ENCODE peak calls at places on chromosomes 4 and X, in five cellular contexts. V is activated naive CD4-positive, alpha-beta T cell; I is omental fat pad; Z is cardiac muscle cell; B is effector memory CD8-positive, alpha-beta T cell. T is an unnamed sample.

GRCh38 chrX:134144231-134144630 is 92.8 kb upstream of the CCDC160 start:
- DNase-seq in V (no peak), B (no peak), I (no peak), Z (peak), T (no peak)

GRCh38 chr4:122932763-122933162 is 10.4 kb upstream of the NUDT6 start:
- DNase-seq in Z (no peak), B (no peak), I (no peak), V (no peak), T (no peak)

GRCh38 chrX:1112321-1112720 is 100.1 kb downstream of the CRLF2 start:
- DNase-seq in B (no peak), I (no peak), V (no peak), Z (no peak), T (no peak)

GRCh38 chr4:3873446-3874415 is 107.5 kb downstream of the ADRA2C start:
- DNase-seq in V (no peak), I (no peak), Z (peak), B (no peak), T (no peak)

GRCh38 chr4:85762204-85762884 is 287.4 kb downstream of the ARHGAP24 start:
- DNase-seq in I (no peak), V (no peak), B (no peak), Z (no peak), T (no peak)

GRCh38 chr4:39021631-39022030 is 10.6 kb downstream of the TMEM156 start:
- DNase-seq in V (no peak), I (no peak), B (no peak), Z (no peak), T (no peak)

GRCh38 chr4:88275516-88275915 is 8.8 kb downstream of the PPM1K start:
- DNase-seq in B (no peak), V (no peak), I (no peak), Z (no peak), T (no peak)

GRCh38 chr4:173517781-173518371 is 12.2 kb downstream of the HAND2 start:
- DNase-seq in V (no peak), I (no peak), B (no peak), Z (peak), T (no peak)

GRCh38 chrX:7132335-7133035 is 15.0 kb upstream of the STS start:
- DNase-seq in I (no peak), V (no peak), Z (peak), B (peak), T (peak)

GRCh38 chr4:122701965-122702364 is 30.5 kb upstream of the BBS12 start:
- DNase-seq in B (no peak), I (no peak), Z (no peak), V (no peak), T (no peak)

GRCh38 chr4:14701896-14702295 is 300.4 kb upstream of the CPEB2 start:
- DNase-seq in Z (no peak), I (no peak), V (no peak), B (no peak), T (no peak)

GRCh38 chrX:17442898-17443297 is 67.9 kb downstream of the NHS start:
- DNase-seq in Z (no peak), V (no peak), B (no peak), I (no peak), T (no peak)

GRCh38 chr4:21688596-21689265 is 259.8 kb downstream of the KCNIP4 start:
- DNase-seq in I (no peak), V (no peak), Z (no peak), B (no peak), T (no peak)

GRCh38 chrX:103845165-103845653 is 13.2 kb upstream of the RAB9B start:
- DNase-seq in Z (peak), B (peak), V (peak), I (peak), T (peak)

GRCh38 chrX:93874554-93874953 is 200.5 kb downstream of the FAM133A start:
- DNase-seq in B (no peak), Z (peak), I (no peak), V (no peak), T (peak)

GRCh38 chr4:126969781-126970180 is 663.0 kb upstream of the INTU start:
- DNase-seq in I (no peak), B (no peak), V (no peak), Z (no peak), T (no peak)

GRCh38 chr4:5963611-5964010 is 54.6 kb downstream of the C4orf50 start:
- DNase-seq in B (no peak), Z (peak), I (no peak), V (no peak), T (no peak)

GRCh38 chrX:41293269-41293668 is 40.7 kb upstream of the DDX3X start:
- DNase-seq in Z (no peak), I (no peak), B (no peak), V (no peak), T (no peak)

GRCh38 chr4:76442807-76443206 is 7.8 kb downstream of the SHROOM3 start:
- DNase-seq in Z (no peak), V (no peak), B (no peak), I (no peak), T (no peak)

GRCh38 chr4:163191999-163192398 is 25.3 kb upstream of the NAF1 start:
- DNase-seq in V (no peak), I (no peak), B (no peak), Z (no peak), T (no peak)

GRCh38 chr4:123821861-123822260 is 425.3 kb downstream of the SPRY1 start:
- DNase-seq in Z (no peak), V (no peak), I (no peak), B (no peak), T (no peak)

GRCh38 chrX:119647552-119648420 is 41.6 kb upstream of the NKRF start:
- DNase-seq in I (no peak), Z (no peak), V (no peak), B (peak), T (no peak)

GRCh38 chr4:183722738-183723560 is 63.9 kb downstream of the TRAPPC11 start:
- DNase-seq in Z (peak), V (peak), B (peak), I (peak), T (peak)

GRCh38 chrX:51144828-51145442 is 187.7 kb upstream of the NUDT10 start:
- DNase-seq in Z (peak), B (peak), V (no peak), I (no peak), T (peak)

GRCh38 chr4:70138751-70139150 is 15.3 kb upstream of the PRR27 start:
- DNase-seq in I (no peak), B (no peak), Z (no peak), V (no peak), T (no peak)

GRCh38 chr4:125283702-125284279 is 31.0 kb upstream of the FAT4 start:
- DNase-seq in I (no peak), B (no peak), V (no peak), Z (peak), T (no peak)

GRCh38 chrX:11750694-11751093 is 7.3 kb upstream of the MSL3 start:
- DNase-seq in V (no peak), Z (no peak), I (no peak), B (no peak), T (no peak)

GRCh38 chrX:83278988-83279387 is 229.1 kb upstream of the POU3F4 start:
- DNase-seq in B (no peak), I (no peak), Z (no peak), V (no peak), T (no peak)

GRCh38 chrX:129795584-129795983 is 15.8 kb downstream of the SASH3 start:
- DNase-seq in Z (no peak), I (no peak), B (no peak), V (no peak), T (no peak)

GRCh38 chr4:151358266-151358665 is 32.9 kb upstream of the SH3D19 start:
- DNase-seq in B (no peak), I (no peak), Z (no peak), V (no peak), T (no peak)

GRCh38 chr4:7021930-7022658 is 21.1 kb upstream of the TADA2B start:
- DNase-seq in V (no peak), Z (no peak), B (no peak), I (no peak), T (no peak)

GRCh38 chr4:182827981-182828677 is 89.1 kb downstream of the DCTD start:
- DNase-seq in B (no peak), I (no peak), V (no peak), Z (no peak), T (no peak)

GRCh38 chrX:39705299-39705698 is 392.5 kb downstream of the BCOR start:
- DNase-seq in Z (no peak), V (no peak), I (no peak), B (no peak), T (no peak)

GRCh38 chrX:37658352-37659030 is 27.1 kb upstream of the XK start:
- DNase-seq in B (no peak), Z (no peak), I (no peak), V (no peak), T (no peak)